ENCODE peak calls at places on chromosomes 13 and 19, in four cellular contexts. Z is AG04450, E is tibial artery, I is foreskin fibroblast. U is an unnamed sample.

GRCh38 chr13:105936816-105937215 is 598.6 kb downstream of the EFNB2 start:
- DNase-seq in Z (no peak), E (no peak), I (no peak), U (no peak)

GRCh38 chr19:1862424-1863307 is 713 bp downstream of the KLF16 start:
- DNase-seq in Z (no peak), E (no peak), I (no peak), U (no peak)

GRCh38 chr19:51131780-51132680 is 7.3 kb downstream of the SIGLEC9 start:
- DNase-seq in Z (peak; percentile 42), E (no peak), I (peak; percentile 23), U (peak; percentile 60)

GRCh38 chr13:52961196-52961845 is 67.3 kb upstream of the OLFM4 start:
- DNase-seq in Z (no peak), E (no peak), I (no peak), U (no peak)

GRCh38 chr19:47005873-47006272 is 13.8 kb upstream of the NPAS1 start:
- DNase-seq in Z (no peak), E (no peak), I (no peak), U (no peak)

GRCh38 chr19:4843647-4843965 is 12.1 kb upstream of the TICAM1 start:
- DNase-seq in Z (no peak), E (no peak), I (no peak), U (no peak)

GRCh38 chr13:114121496-114122466 is 10.6 kb downstream of the RASA3 start:
- DNase-seq in Z (no peak), E (no peak), I (no peak), U (no peak)

GRCh38 chr19:35862528-35862927 is 5.8 kb downstream of the KIRREL2 start:
- DNase-seq in Z (no peak), E (no peak), I (no peak), U (no peak)

GRCh38 chr13:21925720-21926119 is 254.8 kb downstream of the FGF9 start:
- DNase-seq in Z (no peak), E (no peak), I (no peak), U (no peak)

GRCh38 chr13:26929971-26930730 is 169.6 kb upstream of the GPR12 start:
- DNase-seq in Z (peak; percentile 18), E (peak; percentile 36), I (peak; percentile 43), U (peak; percentile 56)

GRCh38 chr13:77896536-77896935 is 22.1 kb downstream of the EDNRB start:
- DNase-seq in Z (no peak), E (no peak), I (no peak), U (peak; percentile 8)

GRCh38 chr13:44352202-44352601 is 21.4 kb upstream of the SERP2 start:
- DNase-seq in Z (no peak), E (no peak), I (no peak), U (no peak)

GRCh38 chr19:40420451-40420765 is 5.4 kb downstream of the SERTAD1 start:
- DNase-seq in Z (no peak), E (no peak), I (no peak), U (no peak)

DNA sequence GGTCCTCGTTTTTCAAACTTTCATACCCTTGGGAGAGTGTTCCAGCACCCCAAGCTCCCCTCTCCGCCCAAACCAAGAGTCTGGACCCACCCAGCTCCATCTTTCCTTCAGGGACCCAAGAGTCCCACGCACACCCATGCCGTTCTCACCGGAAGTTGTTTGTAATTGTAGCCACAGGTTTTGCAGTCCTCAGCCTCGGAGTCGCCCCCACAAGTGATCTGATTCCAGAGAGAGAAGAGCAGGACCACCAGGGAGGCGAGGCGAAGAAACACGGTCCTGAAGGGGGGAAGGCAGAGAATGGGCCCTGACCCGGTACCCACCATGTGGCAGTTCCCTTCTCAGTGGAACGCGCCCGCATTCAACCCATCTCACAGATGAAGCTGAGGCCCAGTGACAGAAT is 3.4 kb upstream of the LENG1 start:
- DNase-seq in Z (no peak), E (no peak), I (no peak), U (no peak)
- H3K4me3 ChIP-seq in Z (peak overlapping the region; percentile 60), E (no peak overlapping the region), I (peak overlapping the region; percentile 59), U (peak overlapping the region; percentile 56)

GRCh38 chr19:55087542-55087935 is 11.9 kb downstream of the EPS8L1 start:
- DNase-seq in Z (no peak), E (no peak), I (peak; percentile 39), U (peak; percentile 16)

GRCh38 chr19:55089279-55089944 is 13.7 kb downstream of the EPS8L1 start:
- DNase-seq in Z (no peak), E (no peak), I (no peak), U (no peak)

GRCh38 chr19:55088543-55089265 is 13.0 kb downstream of the EPS8L1 start:
- DNase-seq in Z (peak; percentile 13), E (peak; percentile 68), I (peak; percentile 36), U (peak; percentile 61)

GRCh38 chr19:55086730-55087541 is 11.3 kb downstream of the EPS8L1 start:
- DNase-seq in Z (peak; percentile 82), E (peak; percentile 94), I (peak; percentile 94), U (peak; percentile 92)

GRCh38 chr19:55088021-55088451 is 12.4 kb downstream of the EPS8L1 start:
- DNase-seq in Z (no peak), E (no peak), I (no peak), U (no peak)
- H3K4me3 ChIP-seq in Z (peak overlapping the region; percentile 68), E (peak overlapping the region; percentile 57), I (peak overlapping the region; percentile 63), U (peak overlapping the region; percentile 62)

GRCh38 chr13:112065521-112065866 is 1.5 kb upstream of the SOX1 start:
- DNase-seq in Z (no peak), E (no peak), I (no peak), U (no peak)
- H3K4me3 ChIP-seq in Z (no peak overlapping the region), E (no peak overlapping the region), I (no peak overlapping the region), U (no peak overlapping the region)

DNA sequence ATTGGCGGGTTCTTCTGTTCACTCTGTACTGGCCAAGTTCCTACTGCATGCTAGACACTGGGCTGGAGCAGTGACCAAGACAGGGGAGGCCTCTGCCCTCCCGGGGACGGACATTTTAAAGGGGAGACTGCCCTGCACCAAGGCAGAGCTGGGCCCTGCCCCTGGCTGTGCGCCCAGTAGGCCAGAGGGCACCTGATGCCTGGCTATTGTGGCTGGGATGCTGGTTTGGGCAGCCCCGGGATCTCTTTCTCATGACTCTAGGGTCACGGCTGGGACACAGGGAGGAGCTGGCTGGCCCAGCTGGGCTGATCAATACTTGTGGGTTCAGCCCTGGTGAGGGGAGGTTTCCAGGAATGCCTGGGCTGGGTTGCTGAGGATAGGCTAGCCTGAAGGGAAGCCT is 17.7 kb downstream of the LIPE start:
- DNase-seq in Z (no peak), E (no peak), I (no peak), U (peak; percentile 21)
- H3K4me3 ChIP-seq in Z (no peak overlapping the region), E (no peak overlapping the region), I (no peak overlapping the region), U (no peak overlapping the region)

GRCh38 chr13:79870766-79871165 is 389.8 kb downstream of the NDFIP2 start:
- DNase-seq in Z (no peak), E (no peak), I (peak; percentile 39), U (no peak)
- H3K4me3 ChIP-seq in Z (no peak overlapping the region), E (no peak overlapping the region), I (no peak overlapping the region), U (no peak overlapping the region)

DNA sequence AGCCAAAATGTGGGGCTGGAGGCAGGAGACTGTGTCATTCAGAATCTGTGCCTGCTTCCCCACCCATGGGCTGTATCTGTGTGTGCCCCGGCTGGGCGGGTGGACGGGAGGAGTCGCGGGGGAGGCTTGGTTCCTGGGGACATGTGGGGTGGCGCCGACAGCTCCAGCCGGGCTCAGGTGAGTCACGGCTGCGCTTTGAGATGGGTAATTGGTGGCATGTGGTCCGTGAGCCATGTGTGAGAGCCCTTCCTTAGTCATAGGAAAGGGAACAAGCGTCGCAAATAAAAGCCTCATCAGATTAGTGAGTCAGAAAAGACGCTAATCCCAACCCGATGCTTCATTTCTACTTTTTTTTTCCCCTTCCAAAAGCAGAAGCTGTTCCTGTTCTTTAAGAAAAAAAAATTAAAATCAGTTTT is 118.6 kb upstream of the ZNF536 start:
- DNase-seq in Z (no peak), E (no peak), I (peak; percentile 76), U (no peak)
- H3K4me3 ChIP-seq in Z (no peak overlapping the region), E (no peak overlapping the region), I (peak overlapping the region; percentile 47), U (no peak overlapping the region)

DNA sequence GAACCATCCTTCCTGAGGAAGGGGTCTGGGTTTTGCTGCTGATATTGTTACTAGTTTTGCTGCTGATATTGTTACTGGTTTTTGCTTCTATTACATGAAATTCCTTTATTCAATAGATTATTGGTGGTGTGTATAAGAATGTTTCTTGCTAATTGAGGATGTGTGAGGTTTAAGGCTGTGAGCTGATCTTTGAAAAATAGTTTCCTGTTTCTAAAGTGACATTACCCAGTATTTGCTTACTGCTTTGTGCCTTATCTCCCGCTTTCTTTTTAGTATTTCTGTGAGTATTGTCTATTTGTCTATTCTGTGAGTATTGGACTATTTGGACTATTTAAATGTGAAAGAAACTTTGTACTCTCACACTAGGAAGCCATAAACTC is 38.2 kb upstream of the C1QTNF9 start:
- DNase-seq in Z (no peak), E (no peak), I (no peak), U (no peak)
- H3K4me3 ChIP-seq in Z (peak overlapping the region; percentile 54), E (peak overlapping the region; percentile 58), I (peak overlapping the region; percentile 48), U (peak overlapping the region; percentile 64)

DNA sequence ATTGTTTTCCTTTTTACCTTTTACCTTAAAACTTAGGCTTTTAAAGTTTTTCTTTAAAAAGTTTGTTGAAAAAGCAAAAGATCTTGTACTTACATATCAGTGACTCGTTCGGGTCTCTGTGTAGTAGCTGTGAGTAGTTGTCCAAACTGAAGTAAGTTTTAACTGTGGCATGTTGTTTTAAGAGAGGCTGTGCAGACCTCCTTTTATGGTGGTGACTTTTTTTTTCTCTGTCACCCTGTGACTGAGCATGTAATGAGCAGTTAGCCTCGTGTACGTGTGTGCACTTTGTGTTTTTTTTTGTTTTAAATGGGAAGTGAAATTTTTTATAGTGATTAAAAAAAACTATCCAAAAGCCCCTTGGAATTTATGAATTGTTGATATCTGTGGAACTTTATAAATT is at the start of gene GPR183:
- DNase-seq in Z (no peak), E (no peak), I (no peak), U (no peak)
- H3K4me3 ChIP-seq in Z (no peak within 1 kb of the TSS), E (peak within 1 kb of the TSS; percentile 29), I (no peak within 1 kb of the TSS), U (no peak within 1 kb of the TSS)

DNA sequence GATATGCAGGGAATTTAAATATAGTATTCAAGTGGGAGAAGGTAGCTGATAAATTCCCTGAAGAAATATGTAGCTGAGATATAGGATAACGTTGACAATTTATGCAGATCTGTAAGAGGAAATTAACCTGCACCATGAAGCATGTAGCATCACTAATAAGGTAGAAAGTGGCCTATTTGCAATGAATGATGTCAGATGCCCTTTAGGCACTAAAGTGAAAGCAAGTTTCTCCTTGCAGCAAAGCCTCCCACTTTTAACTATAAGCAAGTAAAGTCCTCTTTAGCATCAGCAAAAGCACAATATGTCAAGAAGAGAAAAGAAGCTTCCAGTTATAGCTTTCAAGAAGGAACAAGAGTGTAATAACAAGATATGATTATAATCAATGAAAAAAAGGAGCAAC is 102.5 kb upstream of the SLITRK1 start:
- DNase-seq in Z (no peak), E (no peak), I (no peak), U (no peak)
- H3K4me3 ChIP-seq in Z (no peak overlapping the region), E (no peak overlapping the region), I (no peak overlapping the region), U (no peak overlapping the region)

GRCh38 chr19:42284066-42284501 is 15.0 kb downstream of the CIC start:
- DNase-seq in Z (peak; percentile 39), E (no peak), I (peak; percentile 79), U (peak; percentile 70)
- H3K4me3 ChIP-seq in Z (peak overlapping the region; percentile 52), E (peak overlapping the region; percentile 75), I (peak overlapping the region; percentile 26), U (peak overlapping the region; percentile 41)

U was measured in fibroblast of lung.